ENCODE peak calls at places on chromosomes 11 and 22, in five cellular contexts. Z, P, E, L and G are unnamed samples.

GRCh38 chr22:27336151-27337090 is 465.1 kb downstream of the MN1 start:
- DNase-seq in Z (no peak), P (no peak), E (no peak), L (no peak), G (no peak)

GRCh38 chr22:42439821-42440674 is 7.8 kb upstream of the NFAM1 start:
- DNase-seq in Z (peak; percentile 30), P (no peak), E (no peak), L (peak; percentile 83), G (no peak)

GRCh38 chr22:41976070-41976901 is 7.0 kb downstream of the SEPTIN3 start:
- DNase-seq in Z (peak; percentile 38), P (no peak), E (peak; percentile 38), L (no peak), G (peak; percentile 46)

GRCh38 chr22:44424131-44424711 is 73.8 kb downstream of the RTL6 start:
- DNase-seq in Z (no peak), P (no peak), E (no peak), L (no peak), G (no peak)

GRCh38 chr11:93468286-93468685 is 74.9 kb downstream of the SMCO4 start:
- DNase-seq in Z (no peak), P (no peak), E (no peak), L (no peak), G (no peak)

GRCh38 chr11:26199341-26199740 is 132.6 kb upstream of the ANO3 start:
- DNase-seq in Z (no peak), P (no peak), E (no peak), L (no peak), G (no peak)

GRCh38 chr22:30005213-30005857 is 74.9 kb upstream of the HORMAD2 start:
- DNase-seq in Z (peak; percentile 88), P (no peak), E (peak; percentile 36), L (peak; percentile 85), G (peak; percentile 67)

GRCh38 chr22:17980638-17981051 is 43.7 kb downstream of the MICAL3 start:
- DNase-seq in Z (peak; percentile 81), P (no peak), E (no peak), L (no peak), G (peak; percentile 50)

GRCh38 chr11:59551651-59552521 is 40.5 kb downstream of the OR4D9 start:
- DNase-seq in Z (no peak), P (no peak), E (no peak), L (no peak), G (no peak)

GRCh38 chr11:86341382-86341781 is 33.3 kb upstream of the CCDC81 start:
- DNase-seq in Z (no peak), P (no peak), E (no peak), L (no peak), G (no peak)

GRCh38 chr11:36411202-36411640 is 98.9 kb downstream of the TRAF6 start:
- DNase-seq in Z (peak; percentile 42), P (peak; percentile 36), E (no peak), L (no peak), G (no peak)

GRCh38 chr11:1896895-1897294 is 5.2 kb upstream of the PRR33 start:
- DNase-seq in Z (no peak), P (no peak), E (no peak), L (no peak), G (no peak)

GRCh38 chr11:27718346-27718852 is 18.1 kb upstream of the BDNF start:
- DNase-seq in Z (peak; percentile 18), P (no peak), E (no peak), L (peak; percentile 73), G (no peak)

GRCh38 chr11:75925785-75926164 is 110.8 kb downstream of the UVRAG start:
- DNase-seq in Z (no peak), P (no peak), E (no peak), L (no peak), G (no peak)

GRCh38 chr11:95327273-95327948 is 96.4 kb upstream of the SESN3 start:
- DNase-seq in Z (no peak), P (no peak), E (no peak), L (no peak), G (no peak)

GRCh38 chr11:68840661-68841653 is 759 bp downstream of the CPT1A start:
- DNase-seq in Z (peak; percentile 83), P (peak; percentile 70), E (no peak), L (peak; percentile 88), G (no peak)

GRCh38 chr11:115471367-115471766 is 32.8 kb downstream of the CADM1 start:
- DNase-seq in Z (no peak), P (no peak), E (no peak), L (no peak), G (no peak)

GRCh38 chr11:128052912-128053641 is 534.3 kb downstream of the ETS1 start:
- DNase-seq in Z (no peak), P (no peak), E (no peak), L (no peak), G (no peak)

GRCh38 chr22:22687638-22688500 is 43.5 kb downstream of the GGTLC2 start:
- DNase-seq in Z (peak; percentile 48), P (no peak), E (no peak), L (no peak), G (no peak)

GRCh38 chr11:18329196-18329870 is 7.0 kb downstream of the GTF2H1 start:
- DNase-seq in Z (no peak), P (no peak), E (no peak), L (no peak), G (no peak)

GRCh38 chr11:8429483-8429882 is 164.5 kb downstream of the STK33 start:
- DNase-seq in Z (no peak), P (peak; percentile 28), E (no peak), L (no peak), G (no peak)

GRCh38 chr11:1565173-1565903 is 6.7 kb downstream of the DUSP8 start:
- DNase-seq in Z (no peak), P (no peak), E (no peak), L (peak; percentile 75), G (no peak)

GRCh38 chr11:94332814-94333213 is 28.4 kb downstream of the IZUMO1R start:
- DNase-seq in Z (no peak), P (no peak), E (no peak), L (no peak), G (no peak)

GRCh38 chr11:112292785-112293407 is 32.2 kb upstream of the PLET1 start:
- DNase-seq in Z (no peak), P (no peak), E (no peak), L (no peak), G (no peak)

GRCh38 chr11:4830909-4831308 is 9.8 kb downstream of the OR51F2 start:
- DNase-seq in Z (no peak), P (no peak), E (no peak), L (no peak), G (no peak)

GRCh38 chr22:42080287-42080686 is 787 bp downstream of the SMDT1 start:
- DNase-seq in Z (peak; percentile 55), P (no peak), E (no peak), L (no peak), G (no peak)

GRCh38 chr11:93085097-93085496 is 112.7 kb downstream of the SLC36A4 start:
- DNase-seq in Z (no peak), P (no peak), E (no peak), L (no peak), G (no peak)

GRCh38 chr22:43643362-43643761 is 168.7 kb downstream of the EFCAB6 start:
- DNase-seq in Z (no peak), P (no peak), E (no peak), L (no peak), G (no peak)

GRCh38 chr11:73402834-73403185 is 26.6 kb downstream of the RELT start:
- DNase-seq in Z (no peak), P (no peak), E (no peak), L (no peak), G (peak; percentile 48)

GRCh38 chr11:108967571-108967970 is 302.7 kb downstream of the DDX10 start:
- DNase-seq in Z (no peak), P (peak; percentile 80), E (no peak), L (no peak), G (no peak)

GRCh38 chr11:78081583-78081982 is 1.9 kb upstream of the NDUFC2 start:
- DNase-seq in Z (no peak), P (no peak), E (no peak), L (no peak), G (no peak)

GRCh38 chr11:78079232-78080083 is at the start of gene NDUFC2:
- DNase-seq in Z (peak; percentile 77), P (peak; percentile 81), E (peak; percentile 51), L (peak; percentile 93), G (peak; percentile 30)

GRCh38 chr11:78080084-78080817 is 589 bp upstream of the NDUFC2 start:
- DNase-seq in Z (no peak), P (no peak), E (no peak), L (no peak), G (no peak)

GRCh38 chr11:78082146-78082545 is 2.5 kb upstream of the NDUFC2 start:
- DNase-seq in Z (no peak), P (no peak), E (no peak), L (no peak), G (no peak)

GRCh38 chr11:78080818-78081495 is 1.3 kb upstream of the NDUFC2 start:
- DNase-seq in Z (no peak), P (no peak), E (no peak), L (no peak), G (peak; percentile 20)
- H3K4me3 ChIP-seq in Z (no peak overlapping the region), P (peak overlapping the region; percentile 20), E (peak overlapping the region; percentile 99), L (no peak overlapping the region), G (peak overlapping the region; percentile 7)

GRCh38 chr22:32533265-32534068 is 58.9 kb downstream of the FBXO7 start:
- DNase-seq in Z (no peak), P (no peak), E (no peak), L (no peak), G (no peak)

GRCh38 chr22:32538516-32538915 is 63.9 kb downstream of the FBXO7 start:
- DNase-seq in Z (no peak), P (no peak), E (no peak), L (no peak), G (no peak)

GRCh38 chr22:32534252-32535215 is 59.9 kb downstream of the FBXO7 start:
- DNase-seq in Z (peak; percentile 56), P (peak; percentile 75), E (no peak), L (peak; percentile 57), G (no peak)

GRCh38 chr22:32536352-32536751 is 61.7 kb downstream of the FBXO7 start:
- DNase-seq in Z (no peak), P (no peak), E (no peak), L (no peak), G (no peak)

GRCh38 chr22:32535531-32536190 is 61.0 kb downstream of the FBXO7 start:
- DNase-seq in Z (no peak), P (no peak), E (no peak), L (no peak), G (no peak)
- H3K27ac ChIP-seq in Z (no peak overlapping the region), P (no peak overlapping the region), E (no peak overlapping the region), L (no peak overlapping the region), G (no peak overlapping the region)

GRCh38 chr11:125166903-125167291 is 2.3 kb downstream of the PKNOX2 start:
- DNase-seq in Z (no peak), P (no peak), E (no peak), L (no peak), G (no peak)
- H3K4me3 ChIP-seq in Z (peak overlapping the region; percentile 49), P (peak overlapping the region; percentile 74), E (no peak overlapping the region), L (peak overlapping the region; percentile 93), G (no peak overlapping the region)

GRCh38 chr11:43517518-43517917 is 158.8 kb downstream of the TTC17 start:
- DNase-seq in Z (no peak), P (no peak), E (no peak), L (no peak), G (no peak)

GRCh38 chr11:43515090-43515489 is 156.4 kb downstream of the TTC17 start:
- DNase-seq in Z (no peak), P (no peak), E (no peak), L (no peak), G (no peak)

GRCh38 chr11:43511959-43512358 is 153.2 kb downstream of the TTC17 start:
- DNase-seq in Z (no peak), P (no peak), E (no peak), L (no peak), G (no peak)

GRCh38 chr11:43518407-43519165 is 159.9 kb downstream of the TTC17 start:
- DNase-seq in Z (no peak), P (no peak), E (no peak), L (no peak), G (no peak)

GRCh38 chr11:43516316-43516820 is 157.6 kb downstream of the TTC17 start:
- DNase-seq in Z (no peak), P (no peak), E (no peak), L (no peak), G (no peak)
- H3K27ac ChIP-seq in Z (no peak overlapping the region), P (no peak overlapping the region), E (no peak overlapping the region), L (no peak overlapping the region), G (no peak overlapping the region)